ENCODE peak calls at places on chromosomes 13 and 19, in four cellular contexts. V, Y, L and E are unnamed samples.
A peak's percentile ranks its signal among the peaks of the same experiment; 100 is the strongest.

GRCh38 chr19:49136771-49137171 is 17.4 kb downstream of the PPFIA3 start:
- DNase-seq in V (no peak), Y (no peak), L (no peak), E (no peak)

GRCh38 chr13:107192289-107192688 is 624.4 kb upstream of the ARGLU1 start:
- DNase-seq in V (no peak), L (no peak), Y (no peak), E (peak; percentile 9)

GRCh38 chr19:15439078-15439799 is 10.5 kb downstream of the WIZ start:
- DNase-seq in Y (no peak), L (no peak), V (no peak), E (no peak)

GRCh38 chr19:40254714-40255418 is 28.4 kb upstream of the CCNP start:
- DNase-seq in Y (no peak), L (no peak), V (no peak), E (no peak)

GRCh38 chr13:85148009-85148408 is 651.2 kb downstream of the SLITRK6 start:
- DNase-seq in Y (no peak), L (no peak), V (no peak), E (no peak)

GRCh38 chr19:58170860-58171259 is 12.0 kb upstream of the ZNF274 start:
- DNase-seq in L (no peak), V (no peak), Y (no peak), E (no peak)

GRCh38 chr13:52615817-52616216 is 26.4 kb upstream of the HNRNPA1L2 start:
- DNase-seq in L (no peak), Y (peak; percentile 12), V (no peak), E (no peak)

GRCh38 chr13:94236876-94237275 is 242.6 kb downstream of the DCT start:
- DNase-seq in L (no peak), V (no peak), Y (no peak), E (no peak)

GRCh38 chr19:13629687-13630357 is 123.5 kb upstream of the CACNA1A start:
- DNase-seq in Y (no peak), V (no peak), L (no peak), E (no peak)

GRCh38 chr13:99614465-99614885 is 113.2 kb downstream of the TM9SF2 start:
- DNase-seq in V (no peak), Y (peak; percentile 54), L (no peak), E (peak; percentile 23)

GRCh38 chr13:111652676-111653075 is 332.2 kb downstream of the TEX29 start:
- DNase-seq in V (no peak), L (no peak), Y (no peak), E (no peak)

GRCh38 chr13:36190771-36191170 is 23.6 kb downstream of the SOHLH2 start:
- DNase-seq in L (no peak), Y (no peak), V (no peak), E (no peak)

GRCh38 chr19:51552996-51553725 is 17.9 kb upstream of the ZNF175 start:
- DNase-seq in Y (peak; percentile 85), V (peak; percentile 13), L (peak; percentile 73), E (peak; percentile 52)

GRCh38 chr19:11091343-11092153 is 2.3 kb downstream of the LDLR start:
- DNase-seq in L (no peak), V (peak; percentile 83), Y (no peak), E (no peak)

GRCh38 chr13:50809133-50810090 is 34.1 kb downstream of the DLEU7 start:
- DNase-seq in Y (no peak), L (no peak), V (no peak), E (peak; percentile 8)

GRCh38 chr19:55454787-55455243 is 6.6 kb downstream of the ISOC2 start:
- DNase-seq in Y (peak; percentile 59), V (no peak), L (peak; percentile 83), E (peak; percentile 53)

GRCh38 chr13:94121686-94122085 is 357.8 kb downstream of the DCT start:
- DNase-seq in L (no peak), V (no peak), Y (no peak), E (no peak)

GRCh38 chr13:100454876-100455275 is 133.7 kb downstream of the GGACT start:
- DNase-seq in L (no peak), V (peak; percentile 79), Y (no peak), E (no peak)

GRCh38 chr13:109743706-109744453 is 42.5 kb downstream of the IRS2 start:
- DNase-seq in Y (no peak), V (no peak), L (no peak), E (peak; percentile 16)

GRCh38 chr13:59747529-59747928 is 416.2 kb downstream of the DIAPH3 start:
- DNase-seq in L (no peak), V (peak; percentile 3), Y (peak; percentile 4), E (no peak)

GRCh38 chr19:44747739-44748425 is 626 bp upstream of the BCL3 start:
- DNase-seq in L (peak; percentile 59), V (no peak), Y (no peak), E (peak; percentile 78)

GRCh38 chr13:94366677-94367076 is 112.8 kb downstream of the DCT start:
- DNase-seq in V (no peak), Y (no peak), L (peak; percentile 11), E (no peak)

GRCh38 chr13:51758691-51759090 is 45.3 kb downstream of the DHRS12 start:
- DNase-seq in V (no peak), L (peak; percentile 13), Y (no peak), E (no peak)

GRCh38 chr13:77176350-77176749 is 149.4 kb upstream of the FBXL3 start:
- DNase-seq in V (no peak), L (no peak), Y (no peak), E (no peak)

GRCh38 chr13:34942732-34943674 is 933 bp downstream of the NBEA start:
- DNase-seq in V (no peak), L (peak; percentile 63), Y (no peak), E (peak; percentile 59)

GRCh38 chr19:31270897-31271568 is 78.2 kb downstream of the TSHZ3 start:
- DNase-seq in L (no peak), Y (no peak), V (no peak), E (no peak)

GRCh38 chr19:53977429-53977990 is 13.9 kb upstream of the CACNG6 start:
- DNase-seq in Y (peak; percentile 75), V (peak; percentile 70), L (peak; percentile 86), E (peak; percentile 44)

GRCh38 chr13:58048670-58049069 is 417.1 kb downstream of the PCDH17 start:
- DNase-seq in Y (no peak), L (no peak), V (no peak), E (no peak)

GRCh38 chr13:47277774-47278173 is 380.9 kb upstream of the HTR2A start:
- DNase-seq in L (no peak), Y (no peak), V (no peak), E (no peak)

GRCh38 chr13:113113846-113114271 is 8.3 kb downstream of the F7 start:
- DNase-seq in Y (no peak), L (peak; percentile 8), V (no peak), E (no peak)

GRCh38 chr13:74571811-74572210 is 437.6 kb upstream of the KLF12 start:
- DNase-seq in V (no peak), L (no peak), Y (no peak), E (no peak)

GRCh38 chr13:74576504-74576903 is 442.3 kb upstream of the KLF12 start:
- DNase-seq in L (no peak), V (no peak), Y (no peak), E (no peak)

GRCh38 chr13:74575729-74576125 is 441.5 kb upstream of the KLF12 start:
- DNase-seq in V (no peak), L (peak; percentile 78), Y (peak; percentile 54), E (no peak)

GRCh38 chr13:74573654-74574053 is 439.4 kb upstream of the KLF12 start:
- DNase-seq in V (no peak), L (peak; percentile 68), Y (peak; percentile 7), E (no peak)

DNA sequence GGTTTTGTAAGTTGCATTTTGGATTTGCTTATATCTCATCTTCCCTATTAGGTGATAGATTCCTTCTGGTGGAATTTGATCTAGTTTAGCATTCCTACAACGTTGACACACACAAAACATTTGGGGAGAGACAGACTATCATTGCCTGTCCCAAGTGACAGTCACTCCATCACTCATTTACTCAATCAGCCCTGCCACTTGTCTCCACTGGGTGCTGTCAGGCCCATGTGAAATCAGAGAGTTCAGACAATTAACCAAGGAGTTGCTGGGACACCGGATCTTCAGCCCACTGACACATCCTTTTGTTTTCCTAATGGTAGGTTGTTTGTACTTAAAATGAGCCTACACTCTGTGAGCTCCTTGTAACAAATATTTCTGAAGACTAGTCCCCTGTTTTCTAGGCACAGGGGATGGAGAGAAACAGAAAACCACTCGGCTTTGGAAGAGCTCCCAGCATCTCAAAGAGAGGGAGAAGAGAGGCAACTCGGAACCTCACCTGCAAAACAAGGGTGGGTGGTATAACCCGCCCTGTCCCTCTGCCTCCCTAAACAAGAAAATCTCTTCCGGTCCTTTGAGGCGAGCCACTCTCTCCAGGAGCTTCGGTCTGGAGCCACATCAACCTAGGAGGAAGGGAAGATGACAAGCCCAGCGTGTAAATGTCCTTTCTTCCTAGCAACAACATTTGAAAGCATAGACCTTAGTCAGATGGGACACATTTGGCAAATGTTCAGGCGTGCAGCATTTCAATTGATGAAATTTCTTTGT is 440.9 kb upstream of the KLF12 start:
- DNase-seq in L (no peak), V (no peak), Y (no peak), E (no peak)
- TF ChIP-seq JUND in L (no peak), V (no peak), Y (no peak), E (no peak)

GRCh38 chr19:8827277-8827676 is 4.8 kb downstream of the ZNF558 start:
- DNase-seq in Y (no peak), V (no peak), L (no peak), E (no peak)

GRCh38 chr19:8831832-8832131 is 322 bp downstream of the ZNF558 start:
- DNase-seq in L (peak; percentile 42), V (no peak), Y (no peak), E (no peak)

GRCh38 chr19:8832132-8833021 is at the start of the genes MBD3L1 and ZNF558:
- DNase-seq in Y (peak; percentile 99), V (peak; percentile 93), L (peak; percentile 80), E (peak; percentile 98)

GRCh38 chr19:8835446-8835845 is 3.3 kb downstream of the MBD3L1 start:
- DNase-seq in L (no peak), Y (no peak), V (no peak), E (no peak)

DNA sequence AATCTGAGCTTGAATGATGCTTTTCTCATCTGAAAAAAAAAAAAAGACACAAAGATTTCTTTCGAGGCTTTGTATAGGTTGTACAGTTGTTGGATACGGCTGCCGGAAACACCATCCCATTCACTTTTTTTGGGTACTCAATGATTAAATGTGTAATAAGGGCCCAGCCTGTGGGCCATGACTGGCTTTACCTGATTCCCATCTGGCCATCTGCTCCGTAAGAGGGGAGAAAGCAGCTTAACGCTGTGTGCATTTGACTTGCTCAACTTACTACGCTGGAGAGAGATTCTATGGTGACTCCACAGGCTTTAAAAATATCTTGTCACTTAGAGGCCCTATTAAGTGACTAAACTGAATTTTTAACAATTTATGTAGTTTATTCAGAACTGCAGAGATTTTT is 731 bp downstream of the ZNF558 start:
- DNase-seq in L (no peak), Y (no peak), V (no peak), E (no peak)
- TF ChIP-seq JUND in L (no peak), Y (no peak), V (no peak), E (no peak)

DNA sequence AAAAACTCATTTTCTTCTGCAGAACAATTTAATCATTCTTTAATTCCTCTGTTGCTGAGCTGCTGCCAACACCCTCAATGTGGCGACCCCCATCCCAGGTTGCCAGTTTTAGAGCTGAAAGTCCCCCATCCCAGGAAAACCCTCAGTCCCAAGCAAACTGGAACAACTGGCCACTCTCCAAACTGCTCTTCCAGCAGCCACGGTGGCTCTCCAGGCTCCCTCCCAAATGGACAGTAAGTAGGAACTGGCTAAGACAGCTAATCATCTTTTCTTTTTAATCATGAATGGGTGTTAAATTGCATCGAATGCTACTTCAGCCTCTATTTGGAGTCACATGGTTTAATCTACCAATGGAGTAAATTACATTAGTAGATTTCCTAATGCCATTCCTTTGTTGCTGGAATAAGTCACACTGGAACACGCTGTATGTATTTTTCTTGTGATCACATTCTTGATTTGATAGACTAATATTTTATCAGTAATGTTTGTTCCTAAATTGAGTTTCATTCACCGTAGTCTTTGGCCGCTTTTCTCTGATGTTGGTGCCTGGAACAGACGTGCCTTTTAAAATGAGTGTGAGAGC is 33.7 kb upstream of the VSTM2B start:
- DNase-seq in L (peak; percentile 30), V (no peak), Y (no peak), E (no peak)
- TF ChIP-seq JUND in L (no peak), V (no peak), Y (no peak), E (no peak)

GRCh38 chr13:74015137-74015536 is 119.1 kb downstream of the KLF12 start:
- DNase-seq in V (no peak), Y (no peak), L (no peak), E (no peak)
- TF ChIP-seq JUND in V (no peak), Y (no peak), L (no peak), E (no peak)